ENCODE peak calls at places on chromosomes 2 and 18, in four cellular contexts. One of them, this sample, is unnamed.

GRCh38 chr2:115412501-115412900 is 970.1 kb downstream of the DPP10 start:
- DNase-seq in tibial nerve: no peak
- DNase-seq in GM23248: no peak
- DNase-seq in A549: no peak
- DNase-seq in this sample: no peak

GRCh38 chr18:28161608-28162599 is 15.0 kb downstream of the CDH2 start:
- DNase-seq in tibial nerve: no peak
- DNase-seq in GM23248: peak
- DNase-seq in A549: no peak
- DNase-seq in this sample: no peak

GRCh38 chr18:61992285-61992684 is 99.5 kb upstream of the RNF152 start:
- DNase-seq in tibial nerve: no peak
- DNase-seq in GM23248: peak
- DNase-seq in A549: no peak
- DNase-seq in this sample: no peak

GRCh38 chr18:79918089-79919011 is 33.1 kb downstream of the SLC66A2 start:
- DNase-seq in tibial nerve: no peak
- DNase-seq in GM23248: no peak
- DNase-seq in A549: no peak
- DNase-seq in this sample: peak

GRCh38 chr2:101435011-101435862 is 39.7 kb downstream of the RFX8 start:
- DNase-seq in tibial nerve: no peak
- DNase-seq in GM23248: peak
- DNase-seq in A549: no peak
- DNase-seq in this sample: no peak

GRCh38 chr2:159124441-159124911 is 156.0 kb downstream of the TANC1 start:
- DNase-seq in tibial nerve: no peak
- DNase-seq in GM23248: peak
- DNase-seq in A549: peak
- DNase-seq in this sample: no peak

GRCh38 chr18:32441536-32441935 is 29.1 kb downstream of the GAREM1 start:
- DNase-seq in tibial nerve: no peak
- DNase-seq in GM23248: no peak
- DNase-seq in A549: no peak
- DNase-seq in this sample: no peak

GRCh38 chr2:217795706-217796465 is 206.9 kb downstream of the TNS1 start:
- DNase-seq in tibial nerve: no peak
- DNase-seq in GM23248: no peak
- DNase-seq in A549: no peak
- DNase-seq in this sample: no peak

GRCh38 chr2:50849205-50849604 is 182.7 kb downstream of the NRXN1 start:
- DNase-seq in tibial nerve: no peak
- DNase-seq in GM23248: no peak
- DNase-seq in A549: no peak
- DNase-seq in this sample: no peak

GRCh38 chr2:18991177-18992168 is 366.9 kb downstream of the OSR1 start:
- DNase-seq in tibial nerve: peak
- DNase-seq in GM23248: peak
- DNase-seq in A549: peak
- DNase-seq in this sample: no peak

GRCh38 chr2:53445376-53446072 is 322.1 kb upstream of the CHAC2 start:
- DNase-seq in tibial nerve: no peak
- DNase-seq in GM23248: peak
- DNase-seq in A549: no peak
- DNase-seq in this sample: peak

GRCh38 chr2:219250044-219250781 is 2.8 kb upstream of the TUBA4B start:
- DNase-seq in tibial nerve: no peak
- DNase-seq in GM23248: peak
- DNase-seq in A549: no peak
- DNase-seq in this sample: no peak

GRCh38 chr2:1744446-1745170 is at the start of gene PXDN:
- DNase-seq in tibial nerve: peak
- DNase-seq in GM23248: peak
- DNase-seq in A549: no peak
- DNase-seq in this sample: peak

GRCh38 chr2:60861736-60862135 is 19.6 kb upstream of the REL start:
- DNase-seq in tibial nerve: no peak
- DNase-seq in GM23248: peak
- DNase-seq in A549: no peak
- DNase-seq in this sample: no peak

GRCh38 chr2:96954490-96954846 is 31.9 kb downstream of the FAM178B start:
- DNase-seq in tibial nerve: no peak
- DNase-seq in GM23248: no peak
- DNase-seq in A549: no peak
- DNase-seq in this sample: no peak

GRCh38 chr18:46756172-46756558 is 688 bp downstream of the ST8SIA5 start:
- DNase-seq in tibial nerve: no peak
- DNase-seq in GM23248: peak
- DNase-seq in A549: no peak
- DNase-seq in this sample: no peak

GRCh38 chr2:37837576-37838335 is 87.3 kb upstream of the RMDN2 start:
- DNase-seq in tibial nerve: no peak
- DNase-seq in GM23248: no peak
- DNase-seq in A549: no peak
- DNase-seq in this sample: no peak

GRCh38 chr2:148914463-148914862 is 39.4 kb downstream of the KIF5C start:
- DNase-seq in tibial nerve: no peak
- DNase-seq in GM23248: no peak
- DNase-seq in A549: no peak
- DNase-seq in this sample: no peak

GRCh38 chr2:42086500-42086953 is 38.7 kb downstream of the PKDCC start:
- DNase-seq in tibial nerve: peak
- DNase-seq in GM23248: peak
- DNase-seq in A549: peak
- DNase-seq in this sample: peak

GRCh38 chr2:222733846-222734689 is 62.6 kb downstream of the MOGAT1 start:
- DNase-seq in tibial nerve: no peak
- DNase-seq in GM23248: peak
- DNase-seq in A549: no peak
- DNase-seq in this sample: peak

GRCh38 chr2:10941383-10941782 is 29.6 kb downstream of the KCNF1 start:
- DNase-seq in tibial nerve: no peak
- DNase-seq in GM23248: no peak
- DNase-seq in A549: no peak
- DNase-seq in this sample: no peak

GRCh38 chr2:238653436-238654109 is 194.3 kb upstream of the TWIST2 start:
- DNase-seq in tibial nerve: no peak
- DNase-seq in GM23248: no peak
- DNase-seq in A549: no peak
- DNase-seq in this sample: no peak

GRCh38 chr2:18926633-18927524 is 337.5 kb upstream of the NT5C1B start:
- DNase-seq in tibial nerve: no peak
- DNase-seq in GM23248: peak
- DNase-seq in A549: no peak
- DNase-seq in this sample: no peak

GRCh38 chr2:162330881-162331280 is 12.4 kb upstream of the IFIH1 start:
- DNase-seq in tibial nerve: no peak
- DNase-seq in GM23248: no peak
- DNase-seq in A549: no peak
- DNase-seq in this sample: no peak

GRCh38 chr2:204110250-204111183 is 174.0 kb downstream of the ICOS start:
- DNase-seq in tibial nerve: peak
- DNase-seq in GM23248: peak
- DNase-seq in A549: no peak
- DNase-seq in this sample: no peak
- H3K27ac ChIP-seq in tibial nerve: peak
- H3K27ac ChIP-seq in GM23248: no peak
- H3K27ac ChIP-seq in A549: no peak
- H3K27ac ChIP-seq in this sample: no peak

DNA sequence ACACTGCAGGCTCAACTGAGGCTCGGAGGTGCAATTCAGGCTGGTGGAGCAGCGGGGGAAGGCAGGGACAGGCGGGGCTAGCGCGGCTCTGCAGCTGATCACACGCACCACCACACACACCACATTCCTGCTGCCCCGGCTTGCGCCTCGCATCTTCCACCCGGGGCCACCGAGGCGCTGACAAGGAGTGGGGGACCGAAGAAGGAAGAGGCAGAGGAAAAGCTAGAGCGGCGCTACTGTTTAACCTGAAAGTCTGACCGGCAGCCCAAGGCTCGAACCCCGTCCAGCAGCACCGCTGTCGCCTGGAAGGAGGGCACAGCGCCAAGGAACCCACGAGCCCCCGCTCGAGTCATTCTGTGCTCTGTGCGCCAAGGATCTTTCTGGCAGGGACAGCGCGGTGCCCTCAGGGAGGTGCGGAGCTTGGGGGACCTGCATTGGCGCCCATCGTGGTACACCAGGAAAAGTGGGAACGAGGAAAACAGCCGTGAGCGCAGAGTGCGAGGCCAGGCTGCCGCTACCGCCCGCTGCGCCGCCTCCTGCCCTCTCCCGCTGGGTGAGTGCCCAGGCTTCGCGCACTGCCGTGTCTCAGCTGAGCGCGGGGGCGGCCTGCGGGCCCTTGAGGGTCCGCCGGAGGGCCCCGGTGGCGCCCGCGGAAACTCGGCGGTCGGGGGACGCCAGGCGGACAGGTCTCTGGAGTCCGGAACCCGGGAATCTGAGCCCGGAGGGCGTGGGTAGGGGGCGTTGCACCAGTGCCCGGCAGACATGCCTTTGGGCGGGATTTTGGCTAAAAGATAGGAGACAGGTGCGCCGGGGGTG is 865 bp upstream of the KCNJ3 start:
- DNase-seq in tibial nerve: no peak
- DNase-seq in GM23248: no peak
- DNase-seq in A549: no peak
- DNase-seq in this sample: peak
- H3K4me3 ChIP-seq in tibial nerve: peak
- H3K4me3 ChIP-seq in GM23248: no peak
- H3K4me3 ChIP-seq in A549: peak
- H3K4me3 ChIP-seq in this sample: peak

DNA sequence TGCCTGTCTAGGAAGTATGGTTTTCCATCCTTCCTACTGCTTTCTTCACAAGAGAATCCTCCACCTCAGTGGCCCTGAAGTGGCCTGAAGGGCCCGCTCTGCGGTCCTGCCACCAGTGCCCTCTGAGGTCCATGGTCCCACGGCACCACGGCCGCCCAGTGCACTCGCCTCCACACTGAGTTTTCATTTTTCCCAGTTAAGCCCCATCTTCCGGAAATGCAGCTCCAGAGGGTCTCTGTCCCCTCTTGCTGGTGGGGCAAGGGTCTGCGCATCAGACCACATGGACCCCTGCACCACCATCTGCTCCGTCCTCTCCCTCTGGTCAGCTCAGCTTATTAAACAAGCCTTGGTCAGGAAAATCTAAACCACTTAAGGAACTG is 4.0 kb downstream of the DUSP28 start:
- DNase-seq in tibial nerve: no peak
- DNase-seq in GM23248: no peak
- DNase-seq in A549: no peak
- DNase-seq in this sample: no peak
- H3K27ac ChIP-seq in tibial nerve: no peak
- H3K27ac ChIP-seq in GM23248: no peak
- H3K27ac ChIP-seq in A549: peak
- H3K27ac ChIP-seq in this sample: no peak

DNA sequence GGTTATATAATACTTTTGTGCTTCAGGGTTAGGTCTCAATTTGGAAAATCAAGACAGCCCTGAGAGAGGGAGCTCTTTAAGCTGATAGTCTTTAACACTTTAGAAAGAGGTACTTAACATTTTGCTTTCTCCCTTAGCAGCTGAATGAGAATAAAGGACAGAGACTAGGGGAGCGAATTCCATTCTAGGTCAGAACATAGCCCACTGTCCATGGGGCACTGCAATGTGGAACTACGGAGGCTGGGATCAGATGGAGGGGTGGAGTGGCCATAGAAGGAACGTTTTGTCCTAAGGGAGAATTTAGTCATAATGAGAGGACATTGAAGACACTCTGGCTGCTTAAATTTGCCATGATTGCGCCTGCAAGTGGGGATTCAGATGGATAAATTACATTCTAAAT is 794 bp downstream of the GKN2 start:
- DNase-seq in tibial nerve: no peak
- DNase-seq in GM23248: no peak
- DNase-seq in A549: no peak
- DNase-seq in this sample: no peak
- H3K4me3 ChIP-seq in tibial nerve: no peak
- H3K4me3 ChIP-seq in GM23248: no peak
- H3K4me3 ChIP-seq in A549: no peak
- H3K4me3 ChIP-seq in this sample: no peak

GRCh38 chr2:47078541-47079482 is 76.3 kb downstream of the STPG4 start:
- DNase-seq in tibial nerve: no peak
- DNase-seq in GM23248: no peak
- DNase-seq in A549: no peak
- DNase-seq in this sample: no peak

GRCh38 chr2:47076126-47076506 is 79.0 kb downstream of the STPG4 start:
- DNase-seq in tibial nerve: no peak
- DNase-seq in GM23248: no peak
- DNase-seq in A549: no peak
- DNase-seq in this sample: no peak

GRCh38 chr2:47077442-47078117 is 77.5 kb downstream of the STPG4 start:
- DNase-seq in tibial nerve: no peak
- DNase-seq in GM23248: no peak
- DNase-seq in A549: no peak
- DNase-seq in this sample: no peak

GRCh38 chr2:47075361-47076125 is 79.6 kb downstream of the STPG4 start:
- DNase-seq in tibial nerve: no peak
- DNase-seq in GM23248: peak
- DNase-seq in A549: no peak
- DNase-seq in this sample: no peak

DNA sequence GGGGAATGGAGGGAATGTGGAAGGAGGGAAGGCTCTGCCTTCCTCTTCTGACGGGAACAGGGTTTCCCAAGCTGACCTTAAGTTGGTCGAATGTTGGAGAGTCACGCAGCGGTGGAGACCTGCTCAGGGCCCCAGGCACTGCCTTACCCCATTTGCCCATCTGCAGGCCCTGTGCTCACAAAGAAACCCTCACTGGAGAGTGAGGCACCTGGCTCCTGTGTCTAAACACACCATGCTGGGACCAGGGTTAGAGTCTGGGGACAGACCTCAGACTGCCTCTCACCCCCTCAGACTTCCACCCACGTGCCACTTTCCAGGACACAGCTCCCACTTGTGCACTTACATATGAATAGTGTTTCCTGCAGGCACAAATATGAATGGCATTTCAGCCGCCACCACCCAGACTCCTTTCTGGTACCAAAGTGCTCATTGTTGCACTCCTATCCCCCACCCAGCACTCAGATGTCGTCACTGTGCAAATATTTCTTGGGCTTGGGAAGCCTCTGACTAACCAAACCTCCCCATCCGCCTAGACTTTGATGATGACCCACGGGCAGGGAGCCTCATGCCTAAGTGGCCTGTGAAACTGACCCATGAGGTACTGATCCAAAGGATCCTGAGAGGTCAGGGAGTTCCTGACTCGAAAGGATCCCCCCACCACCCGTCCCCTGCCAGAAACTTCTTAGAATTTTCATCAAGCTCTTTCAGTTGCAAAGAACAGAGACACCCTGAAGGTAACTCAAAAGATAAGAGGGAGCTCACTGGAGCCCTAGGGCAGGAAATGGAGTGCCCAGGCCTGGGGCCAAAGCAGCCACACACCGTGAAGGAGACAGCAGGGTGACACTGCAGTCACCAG is 78.3 kb downstream of the STPG4 start:
- DNase-seq in tibial nerve: peak
- DNase-seq in GM23248: peak
- DNase-seq in A549: peak
- DNase-seq in this sample: peak
- H3K27ac ChIP-seq in tibial nerve: peak
- H3K27ac ChIP-seq in GM23248: peak
- H3K27ac ChIP-seq in A549: peak
- H3K27ac ChIP-seq in this sample: peak